ENCODE peak calls at places on chromosomes 7 and 10, in five cellular contexts. J, R, U, Q and T are unnamed samples.

GRCh38 chr10:79241629-79241989 is 105.7 kb upstream of the PPIF start:
- DNase-seq in J (no peak), Q (no peak), R (no peak), U (no peak), T (no peak)

GRCh38 chr7:2309889-2310331 is 4.3 kb downstream of the SNX8 start:
- DNase-seq in U (peak), Q (peak), R (peak), J (no peak), T (no peak)

GRCh38 chr10:70856454-70856853 is 31.9 kb downstream of the PCBD1 start:
- DNase-seq in Q (no peak), U (no peak), R (no peak), J (no peak), T (no peak)

GRCh38 chr7:121485457-121486243 is 89.5 kb upstream of the FAM3C start:
- DNase-seq in Q (peak), J (no peak), R (no peak), U (no peak), T (no peak)

GRCh38 chr10:131214521-131215244 is 96.8 kb downstream of the TCERG1L start:
- DNase-seq in U (no peak), R (no peak), J (no peak), Q (peak), T (no peak)

GRCh38 chr10:115514895-115515294 is 421.7 kb downstream of the ATRNL1 start:
- DNase-seq in R (no peak), U (no peak), J (no peak), Q (no peak), T (no peak)

GRCh38 chr10:126156012-126156411 is 232.3 kb downstream of the ADAM12 start:
- DNase-seq in R (no peak), Q (no peak), J (no peak), U (no peak), T (no peak)

GRCh38 chr10:63120554-63120953 is 12.6 kb upstream of the NRBF2 start:
- DNase-seq in Q (peak), R (no peak), J (no peak), U (peak), T (peak)

GRCh38 chr7:42991913-42992576 is 59.9 kb downstream of the MRPL32 start:
- DNase-seq in Q (no peak), R (no peak), U (no peak), J (peak), T (no peak)

GRCh38 chr7:70006411-70006920 is 408.2 kb downstream of the AUTS2 start:
- DNase-seq in Q (no peak), J (peak), U (no peak), R (no peak), T (no peak)

GRCh38 chr7:155337946-155338631 is 40.4 kb downstream of the INSIG1 start:
- DNase-seq in Q (no peak), U (no peak), J (no peak), R (no peak), T (no peak)

GRCh38 chr7:46908770-46909169 is 673.1 kb downstream of the TNS3 start:
- DNase-seq in U (peak), Q (peak), J (no peak), R (no peak), T (peak)

GRCh38 chr7:99379043-99379577 is 4.6 kb downstream of the ARPC1B start:
- DNase-seq in R (no peak), J (peak), U (peak), Q (peak), T (peak)

GRCh38 chr10:131971591-131971990 is 10.1 kb downstream of the BNIP3 start:
- DNase-seq in U (no peak), R (no peak), Q (no peak), J (no peak), T (no peak)

GRCh38 chr7:19772858-19773337 is 519 bp downstream of the TMEM196 start:
- DNase-seq in Q (peak), U (no peak), J (no peak), R (no peak), T (no peak)

GRCh38 chr7:29278362-29279070 is 83.9 kb downstream of the CHN2 start:
- DNase-seq in R (no peak), Q (no peak), J (no peak), U (no peak), T (no peak)

GRCh38 chr7:2313450-2314208 is 612 bp downstream of the SNX8 start:
- DNase-seq in U (no peak), J (peak), R (no peak), Q (no peak), T (no peak)

GRCh38 chr7:31705377-31705776 is 18.4 kb downstream of the PPP1R17 start:
- DNase-seq in R (no peak), J (no peak), Q (no peak), U (no peak), T (no peak)

GRCh38 chr7:158648787-158649186 is 55.8 kb downstream of the NCAPG2 start:
- DNase-seq in R (peak), U (no peak), J (no peak), Q (no peak), T (no peak)

GRCh38 chr7:158647475-158647792 is 57.2 kb downstream of the NCAPG2 start:
- DNase-seq in Q (no peak), U (no peak), R (no peak), J (no peak), T (no peak)

GRCh38 chr7:158645842-158646241 is 58.2 kb upstream of the PTPRN2 start:
- DNase-seq in R (no peak), U (no peak), J (no peak), Q (no peak), T (no peak)

GRCh38 chr7:158648168-158648567 is 56.4 kb downstream of the NCAPG2 start:
- DNase-seq in Q (no peak), R (no peak), J (no peak), U (no peak), T (no peak)

GRCh38 chr7:158646766-158647474 is 57.7 kb downstream of the NCAPG2 start:
- DNase-seq in U (no peak), Q (no peak), J (peak), R (peak), T (no peak)
- TF ChIP-seq CTCF in U (peak), Q (peak), J (peak), R (peak), T (peak)

DNA sequence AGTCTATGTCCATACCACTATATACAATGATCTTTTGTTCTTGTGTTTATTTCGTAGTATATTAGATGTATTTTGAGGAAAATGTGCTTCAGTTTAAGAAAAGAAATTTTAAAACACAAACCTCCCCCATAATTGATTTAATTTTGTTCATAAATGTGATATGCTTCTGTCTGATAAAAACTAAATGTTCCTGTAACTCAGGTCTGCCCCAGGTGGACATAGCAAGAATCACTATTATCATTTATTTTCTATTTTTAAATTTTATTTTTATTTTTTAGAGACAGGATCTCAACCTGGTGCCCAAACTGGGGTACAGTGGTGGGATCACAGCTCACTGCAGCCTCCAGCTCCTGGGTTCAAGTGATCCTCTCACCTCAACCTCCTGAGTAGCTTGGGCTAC is 43.2 kb downstream of the BEND7 start:
- DNase-seq in R (no peak), Q (no peak), U (no peak), J (peak), T (no peak)
- TF ChIP-seq CTCF in R (no peak), Q (peak), U (peak), J (peak), T (peak)

GRCh38 chr10:32190890-32191491 is 134.8 kb upstream of the KIF5B start:
- DNase-seq in Q (peak), R (peak), U (no peak), J (peak), T (no peak)

GRCh38 chr10:32187686-32188085 is 131.5 kb upstream of the KIF5B start:
- DNase-seq in J (no peak), U (no peak), R (no peak), Q (no peak), T (no peak)

GRCh38 chr10:32189400-32190084 is 133.3 kb upstream of the KIF5B start:
- DNase-seq in U (no peak), Q (no peak), R (peak), J (no peak), T (no peak)
- TF ChIP-seq CTCF in U (peak), Q (peak), R (peak), J (no peak), T (peak)

GRCh38 chr7:115838829-115839228 is 191.7 kb downstream of the TFEC start:
- DNase-seq in J (no peak), Q (no peak), U (no peak), R (no peak), T (peak)
- TF ChIP-seq CTCF in J (no peak), Q (no peak), U (no peak), R (no peak), T (no peak)

GRCh38 chr7:117383826-117384225 is 43.5 kb downstream of the ASZ1 start:
- DNase-seq in U (no peak), J (no peak), Q (no peak), R (no peak), T (no peak)

GRCh38 chr7:117386125-117386709 is 41.1 kb downstream of the ASZ1 start:
- DNase-seq in U (no peak), Q (no peak), J (no peak), R (no peak), T (no peak)

GRCh38 chr7:117385340-117386124 is 41.8 kb downstream of the ASZ1 start:
- DNase-seq in Q (no peak), R (no peak), J (peak), U (no peak), T (no peak)

GRCh38 chr7:117384693-117385092 is 42.6 kb downstream of the ASZ1 start:
- DNase-seq in U (no peak), J (no peak), R (no peak), Q (no peak), T (no peak)

GRCh38 chr7:117381357-117381756 is 45.9 kb downstream of the ASZ1 start:
- DNase-seq in Q (no peak), R (no peak), U (no peak), J (no peak), T (no peak)
- TF ChIP-seq CTCF in Q (no peak), R (no peak), U (peak), J (no peak), T (no peak)

DNA sequence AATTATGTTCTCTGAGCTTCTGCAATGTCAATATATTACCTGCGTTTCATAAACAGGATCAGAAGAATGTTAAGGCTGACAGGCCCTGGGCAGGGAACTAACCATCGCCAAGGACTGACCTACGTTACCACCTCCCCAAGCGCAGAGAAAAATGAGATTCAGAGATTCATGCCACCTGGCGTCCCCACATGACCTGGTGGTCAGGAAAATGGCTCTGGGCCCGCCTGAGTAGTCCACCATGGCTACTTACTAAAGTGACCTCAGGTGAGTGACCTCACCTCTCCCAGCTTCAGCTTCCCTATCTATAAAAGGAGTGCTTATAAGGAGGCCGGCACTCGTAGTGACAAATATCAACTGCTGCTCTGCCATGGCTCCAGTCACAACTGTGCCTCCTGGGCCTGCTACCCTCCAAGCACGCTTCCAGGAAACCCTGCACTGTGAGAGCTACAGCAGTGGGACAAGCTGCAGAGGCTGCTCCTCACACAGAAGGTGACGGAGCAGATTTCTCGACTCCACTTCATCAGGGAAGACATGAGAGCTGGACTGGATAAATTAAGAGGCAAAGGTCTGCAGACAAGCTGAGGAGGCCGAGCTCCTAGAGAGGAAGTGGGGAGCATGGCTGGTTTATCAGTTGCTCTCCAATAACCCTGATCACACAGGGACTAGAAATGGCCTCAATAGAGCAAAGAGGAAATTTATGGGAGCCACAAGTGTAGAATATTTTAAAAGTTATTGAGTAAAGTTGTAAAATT is 103.0 kb downstream of the RNF216 start:
- DNase-seq in Q (peak), J (no peak), R (no peak), U (no peak), T (no peak)
- TF ChIP-seq CTCF in Q (no peak), J (peak), R (no peak), U (no peak), T (no peak)

DNA sequence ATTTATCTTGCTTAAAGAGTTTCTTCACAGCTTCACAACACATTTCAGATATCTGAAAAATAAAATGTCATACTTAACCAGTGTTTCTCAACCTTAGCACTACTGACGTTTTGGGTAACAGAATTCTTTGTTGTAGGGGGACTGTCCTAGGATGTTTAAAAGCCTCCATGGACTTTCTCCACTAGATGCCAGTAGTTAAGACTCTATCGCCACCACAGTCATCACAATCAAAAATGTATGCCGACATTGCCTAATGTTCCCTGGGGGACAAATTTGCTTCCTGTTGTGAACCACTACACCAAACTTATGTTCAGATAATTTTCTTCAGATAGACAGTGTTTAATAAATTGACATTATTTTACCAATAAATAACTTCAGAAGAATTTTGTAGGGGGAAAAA is 13.4 kb downstream of the NOC3L start:
- DNase-seq in Q (peak), U (no peak), J (no peak), R (no peak), T (no peak)
- TF ChIP-seq CTCF in Q (peak), U (no peak), J (no peak), R (no peak), T (no peak)

GRCh38 chr10:44949127-44949802 is 10.3 kb upstream of the RASSF4 start:
- DNase-seq in U (no peak), Q (no peak), J (no peak), R (no peak), T (no peak)
- TF ChIP-seq CTCF in U (no peak), Q (no peak), J (no peak), R (peak), T (no peak)

GRCh38 chr10:97012470-97012869 is 173.3 kb downstream of the SLIT1 start:
- DNase-seq in U (no peak), Q (no peak), J (no peak), R (no peak), T (no peak)

GRCh38 chr10:97011397-97011796 is 174.4 kb downstream of the SLIT1 start:
- DNase-seq in J (no peak), U (no peak), Q (no peak), R (no peak), T (no peak)

GRCh38 chr10:97015199-97015693 is 170.5 kb downstream of the SLIT1 start:
- DNase-seq in J (no peak), U (no peak), R (no peak), Q (peak), T (no peak)

GRCh38 chr10:97013983-97014382 is 171.8 kb downstream of the SLIT1 start:
- DNase-seq in U (no peak), R (no peak), J (no peak), Q (peak), T (no peak)

GRCh38 chr10:97013568-97013967 is 172.2 kb downstream of the SLIT1 start:
- DNase-seq in R (no peak), J (no peak), Q (peak), U (no peak), T (no peak)
- TF ChIP-seq CTCF in R (no peak), J (no peak), Q (no peak), U (no peak), T (no peak)